ENCODE peak calls at places on chromosomes 16 and 17, in six cellular contexts. A is NCI-H1417; W is stimulated activated CD4-positive, alpha-beta T cell treated with anti-CD3 and anti-CD28 coated beads, Interleukin-1b, Interleukin-23, amount 100 ng/mL, for 48 hours; S is NCI-H1092; C is activated naive CD8-positive, alpha-beta T cell treated with anti-CD3 and anti-CD28 coated beads, Interleukin-2, amount 10 ng/mL, durations not matched to agents 7 days and 5 days; E is H54. K is an unnamed sample.

GRCh38 chr17:80270836-80271235 is 10.2 kb downstream of the RNF213 start:
- DNase-seq in S (no peak), C (no peak), W (peak), E (no peak), A (no peak), K (no peak)

GRCh38 chr17:5861246-5861645 is 208.9 kb upstream of the WSCD1 start:
- DNase-seq in S (no peak), E (no peak), W (no peak), C (no peak), A (no peak), K (no peak)

GRCh38 chr16:71255721-71256120 is 25.2 kb upstream of the HYDIN start:
- DNase-seq in A (no peak), S (no peak), W (no peak), E (no peak), C (no peak), K (peak)

GRCh38 chr16:11683140-11683539 is 14.9 kb downstream of the SNN start:
- DNase-seq in W (no peak), A (no peak), C (peak), E (no peak), S (no peak), K (no peak)

GRCh38 chr16:3118204-3118790 is 5.9 kb downstream of the ZNF205 start:
- DNase-seq in W (no peak), A (no peak), S (no peak), C (no peak), E (no peak), K (no peak)

GRCh38 chr17:47821424-47822379 is at the start of gene OSBPL7:
- DNase-seq in E (peak), C (peak), W (peak), A (peak), S (peak), K (peak)

GRCh38 chr17:75457047-75457654 is 716 bp downstream of the TMEM94 start:
- DNase-seq in W (no peak), E (no peak), A (peak), S (peak), C (peak), K (no peak)

GRCh38 chr16:85088570-85089214 is 23.6 kb downstream of the CIBAR2 start:
- DNase-seq in S (no peak), A (no peak), C (no peak), W (no peak), E (no peak), K (no peak)

GRCh38 chr16:9845661-9846361 is 336.4 kb downstream of the GRIN2A start:
- DNase-seq in C (no peak), W (no peak), E (no peak), S (no peak), A (no peak), K (no peak)

GRCh38 chr17:11308550-11308949 is 67.5 kb downstream of the SHISA6 start:
- DNase-seq in E (no peak), S (no peak), A (no peak), C (no peak), W (no peak), K (no peak)

GRCh38 chr17:59428896-59429460 is 97.5 kb downstream of the YPEL2 start:
- DNase-seq in E (no peak), A (no peak), S (no peak), W (no peak), C (no peak), K (no peak)

GRCh38 chr16:16140537-16140936 is 82.8 kb downstream of the ABCC6 start:
- DNase-seq in W (no peak), A (no peak), S (no peak), C (no peak), E (no peak), K (no peak)

GRCh38 chr16:29860218-29860617 is 2.8 kb downstream of the CDIPT start:
- DNase-seq in C (no peak), W (no peak), E (no peak), A (no peak), S (no peak), K (no peak)

GRCh38 chr16:309476-309875 is 26.5 kb downstream of the PDIA2 start:
- DNase-seq in W (no peak), A (no peak), S (no peak), C (no peak), E (no peak), K (no peak)

GRCh38 chr17:81576621-81577277 is 24.6 kb upstream of the FAAP100 start:
- DNase-seq in W (no peak), E (peak), A (no peak), S (no peak), C (no peak), K (no peak)

GRCh38 chr17:1002771-1003555 is 6.0 kb downstream of the TIMM22 start:
- DNase-seq in C (no peak), E (no peak), W (no peak), S (peak), A (no peak), K (no peak)

GRCh38 chr17:75102385-75102821 is 7.4 kb upstream of the ARMC7 start:
- DNase-seq in W (no peak), S (no peak), C (no peak), E (no peak), A (peak), K (no peak)

GRCh38 chr16:53775821-53776431 is 72.0 kb downstream of the FTO start:
- DNase-seq in C (no peak), A (no peak), W (no peak), E (peak), S (no peak), K (no peak)

GRCh38 chr17:7313890-7314718 is 1.1 kb downstream of the GPS2 start:
- DNase-seq in E (no peak), C (no peak), W (no peak), S (no peak), A (no peak), K (no peak)

GRCh38 chr16:50025544-50025931 is 513 bp downstream of the CNEP1R1 start:
- DNase-seq in A (no peak), E (peak), S (no peak), W (peak), C (peak), K (no peak)

GRCh38 chr17:30477758-30478115 is 529 bp downstream of the GOSR1 start:
- DNase-seq in W (no peak), C (no peak), A (no peak), S (no peak), E (no peak), K (no peak)

GRCh38 chr17:63601439-63602371 is 1.0 kb downstream of the TACO1 start:
- DNase-seq in S (no peak), A (no peak), W (no peak), C (no peak), E (no peak), K (no peak)

GRCh38 chr16:69471121-69471520 is 46.7 kb downstream of the CYB5B start:
- DNase-seq in A (no peak), E (no peak), C (no peak), S (no peak), W (no peak), K (no peak)

GRCh38 chr16:727291-727977 is 528 bp downstream of the HAGHL start:
- DNase-seq in S (no peak), E (no peak), C (no peak), A (no peak), W (no peak), K (no peak)

GRCh38 chr16:14284930-14285541 is 213.9 kb downstream of the MRTFB start:
- DNase-seq in S (peak), A (peak), C (no peak), E (peak), W (peak), K (peak)

GRCh38 chr17:15971882-15972281 is 27.0 kb downstream of the ADORA2B start:
- DNase-seq in S (no peak), W (no peak), E (no peak), C (no peak), A (no peak), K (no peak)

GRCh38 chr16:77434365-77435239 is at the start of gene ADAMTS18:
- DNase-seq in A (peak), S (no peak), E (no peak), C (peak), W (no peak), K (no peak)

GRCh38 chr16:17227278-17227677 is 243.5 kb downstream of the XYLT1 start:
- DNase-seq in W (no peak), E (no peak), A (no peak), C (no peak), S (no peak), K (no peak)

GRCh38 chr17:57111386-57111785 is 26.3 kb downstream of the AKAP1 start:
- DNase-seq in S (no peak), E (no peak), W (no peak), C (no peak), A (no peak), K (no peak)

GRCh38 chr16:11431915-11432465 is 86.7 kb downstream of the RMI2 start:
- DNase-seq in S (no peak), A (no peak), W (no peak), E (no peak), C (no peak), K (no peak)

GRCh38 chr16:87848676-87849345 is 20.5 kb downstream of the SLC7A5 start:
- DNase-seq in C (no peak), A (no peak), W (no peak), S (no peak), E (no peak), K (no peak)

GRCh38 chr16:10972108-10972955 is 28.0 kb downstream of the CLEC16A start:
- DNase-seq in W (no peak), S (no peak), C (no peak), E (no peak), A (no peak), K (no peak)

GRCh38 chr17:74324521-74324920 is 1.5 kb upstream of the KIF19 start:
- DNase-seq in W (no peak), C (no peak), S (no peak), E (no peak), A (no peak), K (no peak)